ENCODE peak calls at places on chromosomes 12 and 14, in four cellular contexts. V is gastrocnemius medialis, F is spleen, Q is A549. L is an unnamed sample.

GRCh38 chr12:12784911-12785814 is at the start of gene APOLD1:
- DNase-seq in V (peak; percentile 38), Q (no peak), F (no peak), L (no peak)

GRCh38 chr14:54893151-54893760 is 9.4 kb downstream of the GCH1 start:
- DNase-seq in V (no peak), Q (peak; percentile 64), F (no peak), L (peak; percentile 47)

GRCh38 chr12:112422531-112422930 is 3.8 kb downstream of the PTPN11 start:
- DNase-seq in F (no peak), Q (no peak), V (peak; percentile 79), L (no peak)

GRCh38 chr12:3117628-3118027 is 40.4 kb downstream of the TSPAN9 start:
- DNase-seq in F (no peak), Q (no peak), V (no peak), L (no peak)

GRCh38 chr14:86712727-86713126 is 1182.8 kb downstream of the FLRT2 start:
- DNase-seq in V (no peak), F (no peak), Q (no peak), L (no peak)

GRCh38 chr12:86256169-86256568 is at the start of gene MGAT4C:
- DNase-seq in V (no peak), Q (no peak), F (no peak), L (no peak)

GRCh38 chr12:45966486-45966885 is 23.9 kb downstream of the SCAF11 start:
- DNase-seq in F (no peak), Q (peak; percentile 5), V (no peak), L (no peak)

GRCh38 chr14:65927871-65928270 is 515.3 kb downstream of the FUT8 start:
- DNase-seq in Q (no peak), V (no peak), F (peak; percentile 82), L (peak; percentile 39)

GRCh38 chr12:132428872-132429121 is 61.2 kb upstream of the FBRSL1 start:
- DNase-seq in V (no peak), F (no peak), Q (no peak), L (no peak)

GRCh38 chr12:104494137-104494815 is 37.5 kb downstream of the CHST11 start:
- DNase-seq in V (no peak), F (no peak), Q (no peak), L (no peak)

GRCh38 chr12:67515679-67516363 is 132.7 kb upstream of the DYRK2 start:
- DNase-seq in F (no peak), Q (no peak), V (peak; percentile 24), L (no peak)

GRCh38 chr12:96219700-96220206 is 25.6 kb downstream of the ELK3 start:
- DNase-seq in V (no peak), F (no peak), Q (peak; percentile 99), L (no peak)

GRCh38 chr12:6038160-6038559 is 86.3 kb downstream of the VWF start:
- DNase-seq in F (no peak), Q (peak; percentile 77), V (no peak), L (peak; percentile 82)

GRCh38 chr14:80095623-80096022 is 115.7 kb downstream of the DIO2 start:
- DNase-seq in Q (peak; percentile 2), V (no peak), F (no peak), L (no peak)

GRCh38 chr14:25053585-25053984 is 3.6 kb upstream of the STXBP6 start:
- DNase-seq in F (no peak), Q (no peak), V (no peak), L (no peak)

GRCh38 chr14:81400202-81400678 is at the start of gene STON2:
- DNase-seq in F (no peak), Q (peak; percentile 16), V (peak; percentile 64), L (peak; percentile 77)

GRCh38 chr12:131896811-131897270 is 2.4 kb downstream of the ULK1 start:
- DNase-seq in F (peak; percentile 88), Q (no peak), V (no peak), L (no peak)

GRCh38 chr12:47882796-47883546 is 21.8 kb downstream of the VDR start:
- DNase-seq in Q (no peak), F (no peak), V (no peak), L (no peak)

GRCh38 chr12:2057041-2057792 is 4.4 kb downstream of the CACNA1C start:
- DNase-seq in Q (no peak), F (no peak), V (no peak), L (peak; percentile 50)

GRCh38 chr12:87439990-87440827 is 589.0 kb downstream of the C12orf50 start:
- DNase-seq in F (no peak), V (no peak), Q (peak; percentile 27), L (no peak)

GRCh38 chr12:6507102-6507998 is 13.4 kb downstream of the NCAPD2 start:
- DNase-seq in Q (no peak), F (no peak), V (no peak), L (no peak)

GRCh38 chr14:39175445-39176262 is 600 bp downstream of the PNN start:
- DNase-seq in V (no peak), F (peak; percentile 92), Q (peak; percentile 38), L (no peak)

GRCh38 chr12:49622501-49623141 is 740 bp upstream of the PRPF40B start:
- DNase-seq in F (no peak), V (no peak), Q (peak; percentile 60), L (peak; percentile 75)

GRCh38 chr14:51614707-51615106 is 37.0 kb upstream of the FRMD6 start:
- DNase-seq in Q (no peak), F (no peak), V (no peak), L (no peak)

GRCh38 chr12:105741786-105742566 is 396.8 kb downstream of the NUAK1 start:
- DNase-seq in Q (no peak), F (no peak), V (no peak), L (no peak)

GRCh38 chr12:47276253-47277070 is 196.7 kb upstream of the AMIGO2 start:
- DNase-seq in F (peak; percentile 64), V (no peak), Q (no peak), L (peak; percentile 60)

DNA sequence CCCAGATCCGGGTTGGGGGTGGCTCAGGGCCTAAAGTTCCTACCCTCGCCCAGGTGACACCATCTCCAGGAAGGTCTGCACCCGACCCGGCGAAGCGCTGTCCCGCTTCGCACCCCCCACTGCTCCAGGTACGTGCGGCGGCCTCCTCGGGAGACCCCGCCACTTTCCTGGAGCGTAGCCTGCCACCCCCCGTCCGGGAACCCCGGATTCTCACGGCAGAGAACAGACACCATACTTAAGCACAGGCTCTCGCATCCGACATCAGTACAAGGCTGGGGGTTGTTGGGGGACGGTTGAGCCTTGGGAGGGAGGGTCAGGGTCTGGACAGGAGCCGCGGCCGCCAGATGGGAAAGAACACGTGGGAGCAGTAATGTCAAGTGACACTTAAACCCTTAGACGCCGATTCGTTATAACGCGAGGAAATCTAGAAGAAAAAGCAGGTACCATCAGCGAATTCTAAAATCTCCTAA is 477 bp downstream of the TIMM9 start:
- DNase-seq in V (peak; percentile 30), Q (peak; percentile 56), F (peak; percentile 90), L (no peak)
- TF ChIP-seq POLR2A in V (no peak), Q (peak; percentile 44), F (no peak), L (no peak)

DNA sequence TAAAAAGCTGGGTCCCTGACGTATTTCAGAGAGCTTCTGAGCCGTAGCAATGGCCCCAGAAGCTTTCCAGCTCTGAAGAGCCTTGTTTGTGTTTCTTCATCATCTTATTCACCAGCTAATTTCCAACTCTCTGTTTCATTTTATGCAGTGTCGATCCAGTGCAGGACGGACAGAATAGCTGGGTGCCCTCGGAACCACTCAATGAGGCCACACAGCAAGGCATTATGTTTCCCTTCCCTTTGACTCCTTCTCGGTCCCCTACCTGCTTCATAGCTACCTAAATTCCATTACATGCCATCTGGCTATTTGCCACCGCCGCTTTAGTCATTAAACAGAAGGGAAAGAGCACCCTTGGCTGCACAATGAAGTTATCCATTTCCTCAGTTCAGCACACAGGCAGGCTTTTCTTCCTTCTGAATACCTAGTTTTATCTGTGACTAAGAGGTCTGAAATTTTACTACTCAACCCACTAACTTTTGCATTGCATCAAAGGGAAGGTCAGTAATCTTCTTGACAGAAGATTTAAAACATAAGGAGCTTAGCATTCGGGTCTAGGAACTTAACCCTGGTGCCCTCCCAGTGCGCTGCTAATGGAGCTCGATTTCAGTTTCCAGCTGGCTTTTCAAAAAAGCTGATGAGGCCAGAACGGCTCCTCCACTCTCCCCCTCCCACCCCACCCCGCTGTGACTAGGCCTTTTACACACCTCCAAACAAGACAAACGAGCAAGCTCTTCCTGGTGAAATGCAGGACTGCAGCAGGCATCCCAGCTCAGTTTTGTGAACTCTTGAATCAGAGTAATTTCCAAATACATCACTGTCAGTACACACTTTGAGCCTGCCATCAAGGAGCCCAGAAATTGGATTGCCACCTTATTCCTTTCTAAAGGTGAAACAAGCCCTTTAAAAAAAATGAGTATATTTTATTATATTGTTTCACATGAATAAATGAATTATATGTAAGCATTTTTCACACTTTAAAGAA is 176.7 kb downstream of the GXYLT1 start:
- DNase-seq in F (no peak), V (no peak), Q (no peak), L (no peak)
- TF ChIP-seq POLR2A in F (no peak), V (no peak), Q (no peak), L (no peak)

DNA sequence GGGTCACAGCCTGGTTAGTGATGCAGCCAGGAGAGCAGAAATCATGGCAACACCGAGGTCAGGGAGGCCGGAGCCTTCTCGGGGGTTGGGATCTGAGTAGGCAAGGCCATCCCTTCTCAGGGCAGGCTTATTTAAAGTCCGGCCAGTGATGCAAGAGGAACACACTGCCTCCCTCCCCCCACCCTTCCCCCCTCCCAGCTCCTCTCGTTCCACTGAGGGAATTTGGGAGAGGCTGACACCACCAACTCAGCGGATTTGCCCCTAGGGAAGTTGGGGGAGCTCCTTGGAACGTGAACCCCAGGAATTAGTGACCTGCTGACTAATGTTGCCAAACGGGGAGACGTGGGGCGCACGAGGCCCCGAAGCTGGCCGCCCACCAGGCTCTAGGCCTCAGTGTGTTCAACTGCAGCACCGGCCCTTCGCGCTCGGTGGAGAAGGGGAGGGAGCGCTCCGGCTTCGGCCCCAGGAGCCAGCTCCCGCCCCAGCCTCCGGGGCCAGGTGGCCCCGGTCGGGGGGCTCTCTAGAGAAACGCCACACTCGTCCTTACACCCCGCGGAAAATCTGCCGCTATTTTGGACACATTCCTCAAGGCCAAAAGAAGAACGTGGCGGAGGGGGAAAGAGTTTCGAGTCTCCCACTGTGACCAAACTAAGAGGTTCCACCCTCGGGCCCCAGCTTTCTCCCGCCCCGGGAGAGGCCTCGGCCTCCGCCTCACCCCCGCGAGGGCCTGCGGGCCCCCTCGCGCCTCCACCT is 1.6 kb downstream of the CTDSP2 start:
- DNase-seq in V (peak; percentile 90), Q (peak; percentile 71), F (peak; percentile 85), L (peak; percentile 56)
- TF ChIP-seq POLR2A in V (peak; percentile 81), Q (no peak), F (no peak), L (no peak)

GRCh38 chr12:92445253-92446081 is 257.3 kb upstream of the PLEKHG7 start:
- DNase-seq in V (no peak), Q (no peak), F (peak; percentile 84), L (no peak)
- TF ChIP-seq POLR2A in V (no peak), Q (no peak), F (no peak), L (no peak)

GRCh38 chr12:130435826-130436225 is 98.1 kb downstream of the PIWIL1 start:
- DNase-seq in Q (no peak), V (no peak), F (peak; percentile 61), L (no peak)
- TF ChIP-seq POLR2A in Q (no peak), V (no peak), F (no peak), L (no peak)

L was measured in erythroblast.